ENCODE peak calls at places on chromosomes 6 and 20, in four cellular contexts. O, S, Q and R are unnamed samples.

GRCh38 chr20:63060057-63060991 is 53.6 kb upstream of the BHLHE23 start:
- DNase-seq in O (peak; percentile 22), S (no peak), Q (no peak), R (peak; percentile 58)

GRCh38 chr6:3194535-3195376 is 32.7 kb downstream of the TUBB2B start:
- DNase-seq in O (peak; percentile 46), S (no peak), Q (no peak), R (no peak)

GRCh38 chr6:105184921-105185320 is 5.1 kb upstream of the POPDC3 start:
- DNase-seq in O (peak; percentile 45), S (no peak), Q (no peak), R (no peak)

GRCh38 chr6:144468709-144469108 is 183.6 kb downstream of the UTRN start:
- DNase-seq in O (no peak), S (no peak), Q (no peak), R (no peak)

GRCh38 chr6:170212051-170212756 is 78.7 kb downstream of the DLL1 start:
- DNase-seq in O (no peak), S (no peak), Q (no peak), R (peak; percentile 52)

GRCh38 chr6:131251593-131252204 is 116.4 kb downstream of the AKAP7 start:
- DNase-seq in O (no peak), S (no peak), Q (no peak), R (no peak)

GRCh38 chr6:46024122-46024769 is 8.6 kb upstream of the CLIC5 start:
- DNase-seq in O (no peak), S (no peak), Q (no peak), R (no peak)

GRCh38 chr6:4780360-4780812 is 4.2 kb downstream of the CDYL start:
- DNase-seq in O (peak; percentile 67), S (no peak), Q (no peak), R (no peak)

GRCh38 chr20:7193681-7194080 is 426.2 kb downstream of the BMP2 start:
- DNase-seq in O (no peak), S (no peak), Q (no peak), R (no peak)

GRCh38 chr6:44932651-44933091 is 395.5 kb upstream of the RUNX2 start:
- DNase-seq in O (no peak), S (no peak), Q (no peak), R (no peak)

GRCh38 chr6:13688692-13689196 is 22.9 kb downstream of the RANBP9 start:
- DNase-seq in O (no peak), S (no peak), Q (no peak), R (no peak)

GRCh38 chr6:3755637-3756515 is 4.4 kb upstream of the PXDC1 start:
- DNase-seq in O (no peak), S (no peak), Q (no peak), R (no peak)

GRCh38 chr6:17596085-17596484 is 4.0 kb upstream of the FAM8A1 start:
- DNase-seq in O (no peak), S (no peak), Q (no peak), R (no peak)

GRCh38 chr6:87673237-87673636 is 28.8 kb downstream of the AKIRIN2 start:
- DNase-seq in O (no peak), S (no peak), Q (no peak), R (no peak)

GRCh38 chr6:54958446-54958845 is 111.9 kb downstream of the FAM83B start:
- DNase-seq in O (no peak), S (peak; percentile 21), Q (no peak), R (no peak)

GRCh38 chr6:34891296-34891695 is 2.2 kb downstream of the ANKS1A start:
- DNase-seq in O (no peak), S (no peak), Q (no peak), R (no peak)

GRCh38 chr20:17503501-17504325 is 27.5 kb downstream of the BFSP1 start:
- DNase-seq in O (no peak), S (no peak), Q (no peak), R (no peak)

GRCh38 chr20:34090645-34091044 is 21.4 kb downstream of the EIF2S2 start:
- DNase-seq in O (no peak), S (no peak), Q (no peak), R (no peak)
- TF ChIP-seq POLR2A in O (no peak), S (no peak), Q (no peak), R (no peak)

GRCh38 chr6:26156105-26156849 is 69.0 kb downstream of the HFE start:
- DNase-seq in O (peak; percentile 87), S (peak; percentile 95), Q (peak; percentile 93), R (peak; percentile 99)

GRCh38 chr6:26157150-26157837 is 70.1 kb downstream of the HFE start:
- DNase-seq in O (peak; percentile 64), S (peak; percentile 65), Q (peak; percentile 69), R (peak; percentile 91)

GRCh38 chr6:26157838-26158580 is 70.8 kb downstream of the HFE start:
- DNase-seq in O (peak; percentile 99), S (peak; percentile 70), Q (peak; percentile 86), R (peak; percentile 95)

GRCh38 chr6:26156850-26157149 is 69.6 kb downstream of the HFE start:
- DNase-seq in O (no peak), S (no peak), Q (no peak), R (no peak)

DNA sequence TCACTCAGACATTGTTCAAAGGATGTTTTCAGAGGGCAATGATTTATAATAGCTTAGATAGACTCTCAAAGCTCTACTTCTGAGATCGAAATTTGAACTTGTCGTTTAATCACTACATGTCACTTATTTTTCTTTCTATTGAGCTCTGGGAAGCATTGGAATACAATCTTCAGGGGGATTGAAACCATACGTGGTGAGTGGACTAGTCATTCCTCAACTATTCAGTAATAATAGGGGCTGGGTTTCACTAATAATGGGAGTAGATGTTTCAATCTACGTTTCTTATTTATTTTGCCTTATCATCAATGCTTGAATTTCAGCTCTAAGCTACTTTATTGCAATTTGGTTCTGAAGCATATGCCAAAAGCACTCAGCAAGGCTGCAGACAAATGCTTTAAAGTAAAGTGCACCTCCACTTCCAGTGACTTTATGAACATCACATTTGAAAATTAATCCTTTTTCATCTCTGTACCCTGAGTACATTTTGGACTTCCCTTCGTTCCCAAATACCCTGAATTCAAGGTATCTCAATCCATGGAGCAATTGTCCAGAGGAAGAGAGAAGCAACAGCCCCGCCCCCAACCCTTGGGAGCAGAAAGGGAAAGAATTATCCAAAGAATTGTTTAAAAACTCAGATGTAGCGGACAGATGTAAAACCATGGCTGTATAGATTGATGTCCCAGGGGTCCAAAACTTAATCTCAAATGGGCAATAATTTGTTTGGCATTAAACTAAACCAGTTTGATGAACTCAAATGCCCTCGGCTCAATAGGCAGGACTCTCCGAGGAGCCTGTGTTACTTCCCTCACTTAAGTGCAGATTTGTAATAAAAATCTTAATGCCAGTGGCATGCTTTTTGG is 68.1 kb downstream of the HFE start:
- DNase-seq in O (no peak), S (peak; percentile 61), Q (no peak), R (no peak)
- H3K27ac ChIP-seq in O (peak overlapping the region; percentile 64), S (peak overlapping the region; percentile 95), Q (peak overlapping the region; percentile 95), R (peak overlapping the region; percentile 97)

DNA sequence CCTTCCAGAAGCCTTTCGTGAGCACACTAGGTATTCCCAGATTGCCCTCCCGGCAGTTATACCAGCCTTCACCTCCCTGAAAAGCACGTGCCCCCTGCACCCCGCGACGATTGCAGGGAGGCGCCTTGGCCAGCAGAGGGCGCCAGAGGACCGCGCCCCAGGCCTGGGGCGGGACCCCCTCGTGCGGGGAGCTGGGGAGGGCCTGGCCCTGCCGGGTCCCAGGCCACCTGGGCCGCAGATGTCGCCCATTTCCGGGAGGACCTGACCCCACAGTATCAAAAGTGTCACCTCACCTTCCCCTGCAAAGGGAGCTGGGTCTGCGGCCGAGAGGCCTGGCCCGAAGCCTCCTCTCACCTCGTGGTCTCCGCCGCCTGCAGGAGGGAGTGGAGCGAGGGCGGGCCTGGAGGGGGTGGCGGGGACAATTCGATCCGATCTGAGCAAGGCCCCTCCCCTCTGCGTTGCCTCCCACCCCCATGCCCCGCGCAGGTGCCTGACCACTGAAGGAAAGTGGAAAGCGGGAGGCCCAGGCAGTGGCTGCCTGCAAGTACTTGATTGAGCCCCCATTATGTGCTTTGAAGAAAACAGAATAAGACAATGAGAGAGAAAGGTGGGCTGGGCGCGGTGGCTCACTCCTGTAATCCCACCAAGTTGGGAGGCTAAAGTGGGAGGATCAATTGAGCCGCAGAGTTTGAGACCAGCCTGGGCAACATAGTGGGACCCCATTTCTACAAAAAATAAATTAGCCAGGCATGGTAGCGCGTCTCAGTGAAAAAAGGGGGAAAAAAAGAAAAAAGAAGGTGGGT is 3.5 kb upstream of the SNAI1 start:
- DNase-seq in O (no peak), S (peak; percentile 50), Q (peak; percentile 59), R (peak; percentile 91)
- H3K27me3 ChIP-seq in O (no peaks in the 10 kb centered on the region), S (no peaks in the 10 kb centered on the region), Q (peaks cover 12% of the 10 kb centered on the region), R (no peaks in the 10 kb centered on the region)

GRCh38 chr6:37903671-37904355 is 84.3 kb downstream of the ZFAND3 start:
- DNase-seq in O (no peak), S (no peak), Q (no peak), R (no peak)

GRCh38 chr6:37893262-37893661 is 73.7 kb downstream of the ZFAND3 start:
- DNase-seq in O (no peak), S (no peak), Q (no peak), R (no peak)

GRCh38 chr6:37897321-37897720 is 77.8 kb downstream of the ZFAND3 start:
- DNase-seq in O (peak; percentile 60), S (no peak), Q (no peak), R (no peak)

GRCh38 chr6:37894585-37894984 is 75.1 kb downstream of the ZFAND3 start:
- DNase-seq in O (no peak), S (no peak), Q (no peak), R (no peak)

DNA sequence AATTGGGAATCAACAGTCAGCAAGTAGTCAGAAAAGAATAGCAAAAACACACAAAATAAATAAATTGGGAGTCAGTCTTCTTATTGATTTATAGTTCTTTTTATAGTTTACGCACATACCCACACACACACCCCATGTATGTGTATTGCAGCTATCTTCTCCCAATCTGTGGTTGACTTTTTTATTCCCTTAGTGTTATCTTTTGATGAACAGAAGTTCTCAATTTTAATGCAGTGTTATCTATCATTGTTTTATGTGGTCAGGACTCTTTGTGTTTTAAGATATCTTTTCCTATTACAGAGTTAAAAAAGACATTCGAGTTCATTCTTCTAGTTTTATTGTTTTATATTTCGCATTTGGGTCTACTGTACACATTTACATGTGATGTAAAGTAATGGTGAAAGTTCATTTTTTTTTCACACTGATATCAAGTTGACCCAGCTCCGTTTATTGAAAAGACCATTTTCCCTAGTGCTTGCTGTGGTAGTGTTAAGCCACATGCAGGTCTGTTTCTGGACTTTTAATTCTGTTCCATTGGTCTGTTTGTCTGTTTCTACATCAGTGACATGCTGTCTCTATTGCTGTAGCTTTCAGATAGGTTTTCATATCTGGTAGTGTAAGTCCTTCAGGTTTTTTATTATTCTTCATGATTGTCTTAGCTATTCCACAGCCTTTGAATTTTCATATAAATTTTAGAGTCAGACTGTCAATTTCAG is 78.5 kb downstream of the ZFAND3 start:
- DNase-seq in O (no peak), S (no peak), Q (no peak), R (no peak)
- TF ChIP-seq POLR2A in O (no peak), S (no peak), Q (no peak), R (no peak)

DNA sequence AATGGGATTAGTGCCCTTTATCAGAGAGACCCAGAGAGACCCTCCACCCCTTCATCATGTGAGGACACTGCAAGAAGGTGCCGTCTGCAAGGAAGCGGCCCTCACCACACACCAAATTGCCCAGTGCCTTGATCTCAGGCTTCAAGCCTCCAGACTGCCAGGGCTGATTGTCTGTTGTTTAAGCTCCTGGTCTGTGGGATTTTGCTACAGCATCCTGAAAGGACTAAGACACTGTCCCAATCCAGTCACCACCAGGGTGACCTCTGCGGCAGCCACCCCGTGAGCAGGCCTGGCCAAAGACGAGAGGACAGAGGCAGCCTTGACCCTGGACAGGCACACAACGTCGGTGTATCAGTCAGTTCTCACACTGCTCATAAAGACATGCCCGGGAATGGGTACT is 13.5 kb upstream of the FRMD1 start:
- DNase-seq in O (no peak), S (peak; percentile 6), Q (no peak), R (peak; percentile 49)
- H3K27ac ChIP-seq in O (no peak overlapping the region), S (no peak overlapping the region), Q (no peak overlapping the region), R (no peak overlapping the region)

GRCh38 chr6:152316024-152316423 is 321.1 kb downstream of the SYNE1 start:
- DNase-seq in O (peak; percentile 93), S (peak; percentile 61), Q (no peak), R (peak; percentile 78)
- H3K27me3 ChIP-seq in O (no peaks in the 10 kb centered on the region), S (no peaks in the 10 kb centered on the region), Q (no peaks in the 10 kb centered on the region), R (no peaks in the 10 kb centered on the region)